ENCODE peak calls at places on chromosomes 4 and X, in six cellular contexts. G, R, E, K, J and W are unnamed samples.

GRCh38 chr4:128757712-128758111 is 51.8 kb upstream of the JADE1 start:
- DNase-seq in G (no peak), R (peak; percentile 84), E (peak; percentile 52), K (peak; percentile 58), J (peak; percentile 23), W (no peak)

GRCh38 chrX:65697173-65697572 is 29.7 kb downstream of the MSN start:
- DNase-seq in G (no peak), R (no peak), E (peak; percentile 49), K (no peak), J (peak; percentile 79), W (no peak)

GRCh38 chr4:113468165-113469022 is 293.1 kb downstream of the CAMK2D start:
- DNase-seq in G (peak; percentile 56), R (peak; percentile 84), E (no peak), K (peak; percentile 55), J (peak; percentile 100), W (peak; percentile 65)

GRCh38 chr4:83010522-83011318 is at the start of gene LIN54:
- DNase-seq in G (peak; percentile 54), R (peak; percentile 90), E (peak; percentile 82), K (peak; percentile 81), J (peak; percentile 58), W (peak; percentile 77)

GRCh38 chrX:31423575-31424284 is 351.9 kb upstream of the FTHL17 start:
- DNase-seq in G (peak; percentile 14), R (no peak), E (peak; percentile 63), K (peak; percentile 17), J (peak; percentile 62), W (peak; percentile 29)

GRCh38 chrX:120464409-120464808 is 4.7 kb downstream of the LAMP2 start:
- DNase-seq in G (no peak), R (no peak), E (no peak), K (no peak), J (no peak), W (no peak)

GRCh38 chr4:182201871-182202270 is 41.3 kb upstream of the TENM3 start:
- DNase-seq in G (no peak), R (no peak), E (no peak), K (no peak), J (peak; percentile 52), W (no peak)

GRCh38 chr4:100742045-100742444 is 224.2 kb upstream of the EMCN start:
- DNase-seq in G (no peak), R (no peak), E (peak; percentile 59), K (no peak), J (peak; percentile 19), W (no peak)

GRCh38 chrX:47384502-47384901 is 14.1 kb downstream of the ZNF157 start:
- DNase-seq in G (peak; percentile 17), R (no peak), E (peak; percentile 91), K (peak; percentile 18), J (peak; percentile 57), W (peak; percentile 49)

GRCh38 chrX:47380268-47380667 is 9.9 kb downstream of the ZNF157 start:
- DNase-seq in G (no peak), R (no peak), E (no peak), K (peak; percentile 16), J (no peak), W (no peak)
- H3K27me3 ChIP-seq in G (peaks cover 5% of the 10 kb centered on the region), R (no peaks in the 10 kb centered on the region), E (no peaks in the 10 kb centered on the region), K (no peaks in the 10 kb centered on the region), J (peaks cover 4% of the 10 kb centered on the region), W (no peaks in the 10 kb centered on the region)

GRCh38 chr4:3112241-3112978 is 37.9 kb downstream of the HTT start:
- DNase-seq in G (no peak), R (no peak), E (peak; percentile 40), K (no peak), J (no peak), W (no peak)
- H3K36me3 ChIP-seq in G (peaks cover 2% of the 10 kb centered on the region), R (peaks cover 54% of the 10 kb centered on the region), E (peaks cover 57% of the 10 kb centered on the region), K (peaks cover 45% of the 10 kb centered on the region), J (peaks cover 29% of the 10 kb centered on the region), W (no peaks in the 10 kb centered on the region)

GRCh38 chr4:188006285-188006848 is 10.8 kb downstream of the ZFP42 start:
- DNase-seq in G (no peak), R (no peak), E (no peak), K (no peak), J (no peak), W (no peak)

GRCh38 chr4:188002751-188003150 is 7.2 kb downstream of the ZFP42 start:
- DNase-seq in G (no peak), R (no peak), E (no peak), K (no peak), J (no peak), W (no peak)

GRCh38 chr4:188005561-188005960 is 10.0 kb downstream of the ZFP42 start:
- DNase-seq in G (no peak), R (no peak), E (no peak), K (no peak), J (no peak), W (no peak)

GRCh38 chr4:187999406-187999932 is 3.9 kb downstream of the ZFP42 start:
- DNase-seq in G (no peak), R (no peak), E (no peak), K (no peak), J (peak; percentile 18), W (no peak)

DNA sequence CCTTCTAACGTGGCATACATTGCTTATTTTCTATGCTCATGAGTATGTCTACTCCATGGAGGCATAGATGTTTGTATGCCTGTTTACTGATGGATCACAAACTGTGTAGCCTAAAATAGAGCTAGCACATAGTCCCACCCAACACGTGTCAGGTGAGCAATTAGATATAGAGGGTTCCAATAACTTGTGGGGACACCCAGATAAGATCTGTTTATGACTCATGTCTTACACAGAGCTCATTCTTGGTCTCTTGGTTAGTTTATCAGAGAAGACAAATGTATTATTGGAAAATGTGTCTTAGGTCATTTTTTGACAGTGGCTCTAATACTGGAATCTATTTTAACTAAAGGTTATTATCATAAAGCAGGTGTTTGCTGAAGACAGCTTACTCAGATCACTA is 6.8 kb downstream of the ZFP42 start:
- DNase-seq in G (no peak), R (no peak), E (no peak), K (no peak), J (peak; percentile 17), W (no peak)
- H3K27me3 ChIP-seq in G (no peaks in the 10 kb centered on the region), R (no peaks in the 10 kb centered on the region), E (no peaks in the 10 kb centered on the region), K (peaks cover 20% of the 10 kb centered on the region), J (no peaks in the 10 kb centered on the region), W (no peaks in the 10 kb centered on the region)

DNA sequence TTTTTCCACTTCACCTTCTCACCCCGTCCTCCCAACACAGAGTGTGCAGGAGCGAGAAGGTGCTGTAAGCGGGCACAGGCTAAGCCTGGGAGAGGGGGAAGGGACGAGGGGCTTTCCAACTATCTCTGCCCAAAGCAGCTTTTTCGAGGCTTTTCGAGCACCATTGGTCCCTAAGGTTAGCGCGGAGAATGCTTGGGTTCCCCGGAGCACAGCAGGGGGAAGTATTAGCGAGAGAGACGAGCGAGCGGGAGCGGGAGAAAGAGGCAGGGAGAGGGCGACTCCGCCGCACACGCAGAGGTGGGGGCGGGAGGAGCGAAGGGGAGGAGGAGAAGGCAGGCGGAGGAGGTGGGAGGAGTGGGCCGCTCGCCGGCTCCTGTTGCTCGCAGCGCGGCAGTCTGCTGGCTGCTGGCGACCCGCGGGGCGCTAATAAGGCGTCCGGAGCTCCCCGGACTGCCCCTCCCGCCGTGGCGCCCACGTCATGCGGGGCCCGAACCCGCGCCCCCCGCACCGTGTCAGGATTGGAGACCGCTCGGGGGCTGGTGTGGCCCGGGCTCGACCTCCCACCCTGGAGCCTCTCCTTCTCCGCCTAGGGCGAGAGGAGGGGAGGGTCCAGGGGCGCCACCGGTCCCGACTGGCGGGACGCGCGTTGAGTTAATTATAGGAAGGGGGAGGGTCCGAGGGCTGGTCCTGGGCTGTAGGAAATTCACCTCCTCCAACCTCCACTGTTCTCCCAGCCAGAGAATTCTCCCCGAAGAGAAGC is at the start of gene ADAMTS3:
- DNase-seq in G (no peak), R (peak; percentile 70), E (no peak), K (peak; percentile 62), J (peak; percentile 33), W (peak; percentile 83)
- H3K36me3 ChIP-seq in G (no peaks in the 10 kb centered on the region), R (no peaks in the 10 kb centered on the region), E (no peaks in the 10 kb centered on the region), K (no peaks in the 10 kb centered on the region), J (no peaks in the 10 kb centered on the region), W (no peaks in the 10 kb centered on the region)

GRCh38 chr4:6560416-6561172 is 14.4 kb upstream of the MAN2B2 start:
- DNase-seq in G (no peak), R (peak; percentile 49), E (no peak), K (no peak), J (peak; percentile 64), W (no peak)
- H3K27me3 ChIP-seq in G (peaks cover 93% of the 10 kb centered on the region), R (peaks cover 23% of the 10 kb centered on the region), E (no peaks in the 10 kb centered on the region), K (peaks cover 94% of the 10 kb centered on the region), J (peaks cover 81% of the 10 kb centered on the region), W (no peaks in the 10 kb centered on the region)

DNA sequence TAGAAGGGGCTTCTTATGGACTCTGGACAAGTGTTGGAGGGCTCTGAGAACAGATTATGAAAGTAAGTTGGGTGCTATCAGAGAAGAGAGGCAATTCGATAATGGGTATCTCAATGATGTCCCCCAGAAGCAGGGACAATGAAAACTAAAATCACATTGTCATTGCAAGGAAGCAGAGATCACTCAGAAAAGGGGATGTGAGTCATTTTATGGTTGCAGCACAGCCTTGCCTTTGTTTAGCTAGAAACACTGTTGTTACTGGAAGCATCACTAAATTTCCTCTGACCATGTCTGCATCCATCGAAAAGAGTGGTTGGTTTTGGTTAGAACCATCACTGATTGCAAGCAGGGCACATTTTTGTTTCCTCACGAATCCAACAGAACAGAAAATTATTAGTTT is 246.8 kb upstream of the NWD2 start:
- DNase-seq in G (no peak), R (no peak), E (no peak), K (no peak), J (no peak), W (no peak)
- H3K36me3 ChIP-seq in G (no peaks in the 10 kb centered on the region), R (no peaks in the 10 kb centered on the region), E (no peaks in the 10 kb centered on the region), K (no peaks in the 10 kb centered on the region), J (no peaks in the 10 kb centered on the region), W (no peaks in the 10 kb centered on the region)

DNA sequence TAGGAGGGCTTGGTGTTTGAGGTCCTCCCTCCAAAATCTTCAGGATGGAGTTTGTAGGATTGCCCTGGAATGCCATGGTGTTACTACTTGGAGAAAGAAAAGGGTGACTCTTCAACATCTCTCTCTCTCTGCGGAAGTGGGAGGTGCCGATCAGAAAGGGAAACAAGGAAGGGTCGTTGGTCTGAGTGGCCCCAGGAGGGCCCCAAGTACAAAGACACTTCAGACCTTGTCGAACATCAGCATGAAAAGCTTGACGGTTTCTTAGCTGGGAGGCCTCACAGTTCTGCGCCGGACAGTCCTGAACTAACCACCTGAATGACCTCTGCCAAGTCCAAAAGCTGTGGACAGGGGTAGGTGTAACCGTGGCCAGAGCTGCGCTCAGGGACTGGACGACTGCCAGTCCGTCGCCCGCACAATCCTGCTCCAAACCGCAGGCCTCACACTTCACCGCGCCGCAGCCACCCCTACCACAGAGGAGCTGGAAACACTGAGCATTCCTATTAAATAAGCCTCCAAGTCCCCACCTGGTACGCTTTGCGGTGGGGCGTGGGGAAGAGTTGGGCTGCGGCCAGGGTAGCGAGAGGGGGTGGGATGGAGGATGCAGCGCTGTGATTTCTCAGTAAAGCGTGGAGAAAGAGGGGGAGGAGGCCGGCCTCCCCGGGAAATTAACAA is 540 bp upstream of the GSX2 start:
- DNase-seq in G (no peak), R (no peak), E (peak; percentile 63), K (no peak), J (no peak), W (no peak)
- H3K27me3 ChIP-seq in G (peaks cover 100% of the 10 kb centered on the region), R (peaks cover 34% of the 10 kb centered on the region), E (no peaks in the 10 kb centered on the region), K (peaks cover 100% of the 10 kb centered on the region), J (peaks cover 65% of the 10 kb centered on the region), W (no peaks in the 10 kb centered on the region)

GRCh38 chrX:118148737-118149136 is 32.1 kb upstream of the KLHL13 start:
- DNase-seq in G (no peak), R (no peak), E (no peak), K (no peak), J (no peak), W (no peak)
- H3K36me3 ChIP-seq in G (no peaks in the 10 kb centered on the region), R (no peaks in the 10 kb centered on the region), E (no peaks in the 10 kb centered on the region), K (no peaks in the 10 kb centered on the region), J (no peaks in the 10 kb centered on the region), W (no peaks in the 10 kb centered on the region)